ENCODE peak calls at places on chromosomes 7 and 10, in four cellular contexts. G is NCI-H774, W is D721Med, B is gastrocnemius medialis. M is an unnamed sample.

GRCh38 chr7:43954524-43955228 is 28.4 kb downstream of the UBE2D4 start:
- DNase-seq in G (no peak), W (peak; percentile 53), B (no peak), M (no peak)

GRCh38 chr10:77080361-77081027 is 557.1 kb downstream of the KCNMA1 start:
- DNase-seq in G (no peak), W (no peak), B (no peak), M (no peak)

GRCh38 chr7:123553159-123553558 is 4.5 kb downstream of the NDUFA5 start:
- DNase-seq in G (no peak), W (no peak), B (no peak), M (no peak)

GRCh38 chr10:3811331-3811870 is 26.4 kb upstream of the KLF6 start:
- DNase-seq in G (no peak), W (no peak), B (no peak), M (no peak)

GRCh38 chr10:48520594-48520993 is 84.3 kb downstream of the ARHGAP22 start:
- DNase-seq in G (no peak), W (no peak), B (no peak), M (peak; percentile 53)

GRCh38 chr10:4663162-4663992 is 162.6 kb upstream of the AKR1E2 start:
- DNase-seq in G (peak; percentile 65), W (peak; percentile 18), B (peak; percentile 94), M (peak; percentile 89)

GRCh38 chr10:124496150-124496549 is 34.5 kb downstream of the LHPP start:
- DNase-seq in G (no peak), W (no peak), B (no peak), M (no peak)

GRCh38 chr10:75234683-75235374 is 928 bp downstream of the COMTD1 start:
- DNase-seq in G (no peak), W (no peak), B (no peak), M (peak; percentile 86)

GRCh38 chr10:120948889-120949382 is 97.8 kb downstream of the WDR11 start:
- DNase-seq in G (no peak), W (peak; percentile 45), B (no peak), M (no peak)

GRCh38 chr7:43868181-43868580 is 1.1 kb downstream of the MRPS24 start:
- DNase-seq in G (no peak), W (no peak), B (no peak), M (no peak)

GRCh38 chr10:99711129-99711719 is 20.7 kb downstream of the COX15 start:
- DNase-seq in G (no peak), W (no peak), B (no peak), M (peak; percentile 34)

GRCh38 chr7:27117687-27118491 is 12.7 kb downstream of the HOXA4 start:
- DNase-seq in G (no peak), W (no peak), B (no peak), M (peak; percentile 49)

GRCh38 chr7:86884152-86884551 is 175.3 kb downstream of the ELAPOR2 start:
- DNase-seq in G (no peak), W (no peak), B (no peak), M (no peak)

GRCh38 chr10:95290801-95291633 is at the start of gene PDLIM1:
- DNase-seq in G (peak; percentile 46), W (peak; percentile 78), B (peak; percentile 54), M (peak; percentile 58)

GRCh38 chr7:87147500-87147899 is 4.8 kb upstream of the DMTF1 start:
- DNase-seq in G (no peak), W (no peak), B (no peak), M (no peak)

GRCh38 chr7:12771378-12771877 is 84.0 kb downstream of the ARL4A start:
- DNase-seq in G (peak; percentile 49), W (no peak), B (peak; percentile 5), M (no peak)

GRCh38 chr7:119713606-119714005 is 559.4 kb upstream of the KCND2 start:
- DNase-seq in G (no peak), W (no peak), B (no peak), M (no peak)

GRCh38 chr7:24980695-24981543 is 941 bp upstream of the OSBPL3 start:
- DNase-seq in G (no peak), W (no peak), B (peak; percentile 4), M (no peak)

GRCh38 chr10:110081914-110082313 is 74.1 kb downstream of the ADD3 start:
- DNase-seq in G (peak; percentile 16), W (no peak), B (no peak), M (no peak)

GRCh38 chr7:37354661-37355131 is 94.0 kb downstream of the ELMO1 start:
- DNase-seq in G (no peak), W (no peak), B (peak; percentile 67), M (peak; percentile 93)

GRCh38 chr7:131094685-131095084 is 233.0 kb upstream of the MKLN1 start:
- DNase-seq in G (no peak), W (no peak), B (no peak), M (no peak)

GRCh38 chr7:149884541-149884940 is 10.8 kb downstream of the ATP6V0E2 start:
- DNase-seq in G (no peak), W (no peak), B (no peak), M (no peak)

GRCh38 chr7:35289376-35289775 is 35.5 kb upstream of the TBX20 start:
- DNase-seq in G (no peak), W (no peak), B (no peak), M (no peak)

GRCh38 chr7:68892211-68892610 is 706.1 kb upstream of the AUTS2 start:
- DNase-seq in G (no peak), W (no peak), B (no peak), M (no peak)

GRCh38 chr7:110010379-110010778 is 1080.5 kb upstream of the LRRN3 start:
- DNase-seq in G (no peak), W (no peak), B (no peak), M (no peak)

GRCh38 chr10:92965314-92965713 is 95.3 kb upstream of the CYP26C1 start:
- DNase-seq in G (no peak), W (no peak), B (no peak), M (no peak)

GRCh38 chr10:48551796-48552591 is 52.9 kb downstream of the ARHGAP22 start:
- DNase-seq in G (peak; percentile 12), W (peak; percentile 56), B (no peak), M (peak; percentile 75)

GRCh38 chr7:13850185-13850752 is 139.2 kb downstream of the ETV1 start:
- DNase-seq in G (peak; percentile 12), W (no peak), B (no peak), M (no peak)

GRCh38 chr7:155878674-155879073 is 66.4 kb upstream of the SHH start:
- DNase-seq in G (no peak), W (no peak), B (no peak), M (no peak)

GRCh38 chr10:109429956-109430760 is 493.2 kb downstream of the XPNPEP1 start:
- DNase-seq in G (no peak), W (no peak), B (no peak), M (no peak)

GRCh38 chr10:94627511-94627910 is 56.0 kb upstream of the CYP2C18 start:
- DNase-seq in G (no peak), W (no peak), B (no peak), M (no peak)

GRCh38 chr7:151245360-151246160 is 2.9 kb downstream of the SMARCD3 start:
- DNase-seq in G (no peak), W (peak; percentile 85), B (no peak), M (peak; percentile 87)

GRCh38 chr10:62068464-62068863 is 167.0 kb downstream of the ARID5B start:
- DNase-seq in G (no peak), W (no peak), B (peak; percentile 75), M (no peak)

GRCh38 chr7:94182066-94182465 is 177.9 kb upstream of the BET1 start:
- DNase-seq in G (no peak), W (no peak), B (no peak), M (no peak)

M was measured in lower leg skin.